ENCODE peak calls at places on chromosomes 1 and 21, in four cellular contexts. One of them, this sample, is unnamed.

GRCh38 chr1:58922302-58923089 is 138.6 kb upstream of the JUN start:
- DNase-seq in WTC11: no peak
- DNase-seq in CD8-positive, alpha-beta T cell: peak; percentile 17
- DNase-seq in MM.1S: peak; percentile 70
- DNase-seq in this sample: no peak

GRCh38 chr1:109307363-109308021 is 681 bp upstream of the MYBPHL start:
- DNase-seq in CD8-positive, alpha-beta T cell: no peak
- DNase-seq in WTC11: no peak
- DNase-seq in MM.1S: no peak
- DNase-seq in this sample: no peak

GRCh38 chr1:193069748-193070394 is 10.5 kb downstream of the RO60 start:
- DNase-seq in WTC11: peak; percentile 21
- DNase-seq in CD8-positive, alpha-beta T cell: no peak
- DNase-seq in MM.1S: peak; percentile 40
- DNase-seq in this sample: no peak

GRCh38 chr1:160177667-160178066 is 12.7 kb upstream of the CASQ1 start:
- DNase-seq in MM.1S: no peak
- DNase-seq in WTC11: no peak
- DNase-seq in CD8-positive, alpha-beta T cell: no peak
- DNase-seq in this sample: no peak

GRCh38 chr1:38175062-38175461 is 128.5 kb upstream of the POU3F1 start:
- DNase-seq in CD8-positive, alpha-beta T cell: no peak
- DNase-seq in MM.1S: no peak
- DNase-seq in WTC11: no peak
- DNase-seq in this sample: no peak

GRCh38 chr1:25198731-25199231 is 33.5 kb downstream of the SYF2 start:
- DNase-seq in WTC11: no peak
- DNase-seq in CD8-positive, alpha-beta T cell: no peak
- DNase-seq in MM.1S: no peak
- DNase-seq in this sample: no peak

GRCh38 chr1:145846191-145846590 is 761 bp downstream of the NUDT17 start:
- DNase-seq in MM.1S: peak; percentile 39
- DNase-seq in WTC11: peak; percentile 59
- DNase-seq in CD8-positive, alpha-beta T cell: peak; percentile 2
- DNase-seq in this sample: peak; percentile 43

GRCh38 chr1:244815600-244816099 is 19.8 kb upstream of the COX20 start:
- DNase-seq in WTC11: peak; percentile 58
- DNase-seq in MM.1S: no peak
- DNase-seq in CD8-positive, alpha-beta T cell: no peak
- DNase-seq in this sample: no peak

GRCh38 chr1:159939603-159940002 is 5.8 kb downstream of the IGSF9 start:
- DNase-seq in MM.1S: no peak
- DNase-seq in CD8-positive, alpha-beta T cell: no peak
- DNase-seq in WTC11: no peak
- DNase-seq in this sample: no peak

GRCh38 chr21:33402011-33402979 is 918 bp upstream of the IFNGR2 start:
- DNase-seq in WTC11: peak; percentile 56
- DNase-seq in MM.1S: no peak
- DNase-seq in CD8-positive, alpha-beta T cell: no peak
- DNase-seq in this sample: peak; percentile 25

GRCh38 chr1:188386161-188386560 is 1557.4 kb downstream of the PLA2G4A start:
- DNase-seq in CD8-positive, alpha-beta T cell: no peak
- DNase-seq in WTC11: no peak
- DNase-seq in MM.1S: no peak
- DNase-seq in this sample: no peak

GRCh38 chr1:13927736-13928135 is 227.7 kb downstream of the PRDM2 start:
- DNase-seq in WTC11: no peak
- DNase-seq in MM.1S: peak; percentile 19
- DNase-seq in CD8-positive, alpha-beta T cell: no peak
- DNase-seq in this sample: no peak

GRCh38 chr1:61284226-61284854 is 202.0 kb downstream of the NFIA start:
- DNase-seq in MM.1S: peak; percentile 61
- DNase-seq in WTC11: peak; percentile 53
- DNase-seq in CD8-positive, alpha-beta T cell: no peak
- DNase-seq in this sample: no peak

GRCh38 chr1:150764617-150765090 is 924 bp downstream of the CTSS start:
- DNase-seq in MM.1S: no peak
- DNase-seq in WTC11: no peak
- DNase-seq in CD8-positive, alpha-beta T cell: no peak
- DNase-seq in this sample: no peak

GRCh38 chr1:115184951-115185331 is 95.6 kb upstream of the TSPAN2 start:
- DNase-seq in MM.1S: no peak
- DNase-seq in WTC11: no peak
- DNase-seq in CD8-positive, alpha-beta T cell: no peak
- DNase-seq in this sample: no peak

GRCh38 chr1:113353581-113353980 is 36.7 kb upstream of the MAGI3 start:
- DNase-seq in MM.1S: no peak
- DNase-seq in CD8-positive, alpha-beta T cell: no peak
- DNase-seq in WTC11: no peak
- DNase-seq in this sample: no peak

GRCh38 chr1:3375256-3375655 is 79.2 kb upstream of the ARHGEF16 start:
- DNase-seq in CD8-positive, alpha-beta T cell: no peak
- DNase-seq in WTC11: no peak
- DNase-seq in MM.1S: no peak
- DNase-seq in this sample: no peak

GRCh38 chr1:9576903-9577302 is 11.8 kb upstream of the TMEM201 start:
- DNase-seq in WTC11: no peak
- DNase-seq in MM.1S: no peak
- DNase-seq in CD8-positive, alpha-beta T cell: no peak
- DNase-seq in this sample: no peak

GRCh38 chr1:241957692-241958494 is at the start of gene BECN2:
- DNase-seq in CD8-positive, alpha-beta T cell: no peak
- DNase-seq in WTC11: peak; percentile 13
- DNase-seq in MM.1S: no peak
- DNase-seq in this sample: no peak

GRCh38 chr21:43369124-43369523 is 57.8 kb downstream of the SIK1 start:
- DNase-seq in MM.1S: no peak
- DNase-seq in WTC11: no peak
- DNase-seq in CD8-positive, alpha-beta T cell: no peak
- DNase-seq in this sample: no peak

GRCh38 chr1:158752155-158752712 is 2.3 kb upstream of the OR6K6 start:
- DNase-seq in MM.1S: no peak
- DNase-seq in WTC11: no peak
- DNase-seq in CD8-positive, alpha-beta T cell: no peak
- DNase-seq in this sample: no peak

GRCh38 chr1:167430849-167431242 is 87.5 kb downstream of the CD247 start:
- DNase-seq in CD8-positive, alpha-beta T cell: no peak
- DNase-seq in WTC11: no peak
- DNase-seq in MM.1S: no peak
- DNase-seq in this sample: no peak

GRCh38 chr1:83530506-83530905 is 468.4 kb downstream of the TTLL7 start:
- DNase-seq in WTC11: no peak
- DNase-seq in CD8-positive, alpha-beta T cell: no peak
- DNase-seq in MM.1S: no peak
- DNase-seq in this sample: no peak

GRCh38 chr1:33358771-33359503 is 38.0 kb upstream of the A3GALT2 start:
- DNase-seq in WTC11: no peak
- DNase-seq in CD8-positive, alpha-beta T cell: no peak
- DNase-seq in MM.1S: no peak
- DNase-seq in this sample: no peak

GRCh38 chr1:174116042-174116441 is 43.3 kb upstream of the RABGAP1L start:
- DNase-seq in CD8-positive, alpha-beta T cell: no peak
- DNase-seq in MM.1S: no peak
- DNase-seq in WTC11: no peak
- DNase-seq in this sample: no peak

GRCh38 chr1:59549903-59550302 is 253.0 kb downstream of the FGGY start:
- DNase-seq in CD8-positive, alpha-beta T cell: no peak
- DNase-seq in WTC11: no peak
- DNase-seq in MM.1S: no peak
- DNase-seq in this sample: no peak

GRCh38 chr21:43879348-43880110 is 14.5 kb downstream of the AGPAT3 start:
- DNase-seq in CD8-positive, alpha-beta T cell: no peak
- DNase-seq in WTC11: no peak
- DNase-seq in MM.1S: no peak
- DNase-seq in this sample: no peak

GRCh38 chr21:35508389-35508888 is 459.3 kb upstream of the RUNX1 start:
- DNase-seq in WTC11: peak; percentile 39
- DNase-seq in CD8-positive, alpha-beta T cell: no peak
- DNase-seq in MM.1S: no peak
- DNase-seq in this sample: no peak
- TF ChIP-seq CTCF in WTC11: no peak
- TF ChIP-seq CTCF in CD8-positive, alpha-beta T cell: no peak
- TF ChIP-seq CTCF in MM.1S: no peak
- TF ChIP-seq CTCF in this sample: no peak

GRCh38 chr1:47725000-47725731 is 272.0 kb downstream of the TRABD2B start:
- DNase-seq in WTC11: peak; percentile 77
- DNase-seq in CD8-positive, alpha-beta T cell: no peak
- DNase-seq in MM.1S: no peak
- DNase-seq in this sample: peak; percentile 77
- TF ChIP-seq CTCF in WTC11: peak; percentile 10
- TF ChIP-seq CTCF in CD8-positive, alpha-beta T cell: no peak
- TF ChIP-seq CTCF in MM.1S: no peak
- TF ChIP-seq CTCF in this sample: peak; percentile 48

GRCh38 chr1:27522148-27522859 is 32.3 kb upstream of the WASF2 start:
- DNase-seq in WTC11: no peak
- DNase-seq in MM.1S: no peak
- DNase-seq in CD8-positive, alpha-beta T cell: peak; percentile 46
- DNase-seq in this sample: no peak

GRCh38 chr1:27523666-27524020 is 33.7 kb upstream of the WASF2 start:
- DNase-seq in MM.1S: no peak
- DNase-seq in WTC11: no peak
- DNase-seq in CD8-positive, alpha-beta T cell: no peak
- DNase-seq in this sample: no peak

GRCh38 chr1:27521336-27522147 is 31.6 kb upstream of the WASF2 start:
- DNase-seq in CD8-positive, alpha-beta T cell: peak; percentile 31
- DNase-seq in WTC11: no peak
- DNase-seq in MM.1S: no peak
- DNase-seq in this sample: no peak

GRCh38 chr1:27520651-27521050 is 30.7 kb upstream of the WASF2 start:
- DNase-seq in WTC11: no peak
- DNase-seq in CD8-positive, alpha-beta T cell: no peak
- DNase-seq in MM.1S: no peak
- DNase-seq in this sample: no peak

DNA sequence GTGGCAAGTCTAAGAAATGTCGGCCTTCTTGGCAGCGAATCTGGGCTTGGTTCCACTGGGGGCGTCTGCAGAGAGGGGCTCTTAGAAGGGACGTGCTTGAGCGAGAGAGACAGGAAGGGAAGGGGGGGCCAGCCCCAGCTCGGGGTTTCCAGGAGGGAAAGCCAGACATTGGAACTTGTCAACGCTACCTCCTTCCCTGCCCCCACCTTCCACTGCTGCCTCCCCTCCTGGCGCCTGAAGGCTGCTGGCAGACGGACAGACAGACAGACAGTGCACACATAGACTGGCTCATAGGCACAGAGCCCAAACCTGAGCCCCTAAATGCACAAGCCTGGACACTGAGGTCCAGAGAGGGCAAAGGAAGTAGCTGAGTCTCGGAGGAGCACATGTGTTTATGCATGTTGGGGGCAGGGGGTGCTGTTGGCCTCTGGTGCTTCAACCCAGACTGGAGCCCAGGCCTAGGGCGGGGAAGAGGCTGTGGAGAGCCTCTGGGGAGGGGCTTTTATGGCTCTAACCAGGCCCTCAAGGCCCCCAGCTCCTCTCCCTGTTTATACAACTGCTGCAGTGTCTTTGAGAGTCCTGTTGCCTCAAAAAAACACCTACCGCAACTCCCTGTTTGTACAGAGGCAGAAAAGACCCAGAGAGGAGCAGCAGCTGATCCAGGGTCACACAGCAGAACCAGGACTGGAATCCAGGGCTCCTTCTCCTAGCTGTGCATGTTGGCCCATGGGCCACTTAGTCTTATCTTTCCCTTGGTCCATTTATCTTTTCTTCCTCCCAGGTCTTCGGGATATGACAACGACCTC is 33.1 kb upstream of the WASF2 start:
- DNase-seq in CD8-positive, alpha-beta T cell: peak; percentile 28
- DNase-seq in MM.1S: no peak
- DNase-seq in WTC11: peak; percentile 58
- DNase-seq in this sample: peak; percentile 46
- TF ChIP-seq CTCF in CD8-positive, alpha-beta T cell: peak; percentile 34
- TF ChIP-seq CTCF in MM.1S: no peak
- TF ChIP-seq CTCF in WTC11: no peak
- TF ChIP-seq CTCF in this sample: no peak

DNA sequence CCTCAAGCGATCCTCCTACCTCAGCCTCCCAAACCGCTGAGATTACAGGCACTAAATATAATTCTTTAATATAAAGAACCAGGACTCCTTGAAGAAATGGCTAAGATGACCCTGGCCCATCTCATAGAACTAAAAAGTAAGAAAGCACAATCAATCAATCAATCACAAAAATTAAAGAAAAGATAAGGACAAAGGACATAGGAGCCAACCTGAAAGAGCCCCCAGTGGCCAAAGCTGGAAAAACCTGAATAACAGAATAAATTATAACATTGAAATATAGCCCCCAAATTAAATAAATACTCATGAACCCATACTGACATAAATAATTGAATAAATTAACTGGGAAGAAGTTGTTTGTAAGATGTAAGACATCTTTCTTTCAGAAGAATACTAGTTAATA is 8.9 kb downstream of the NUP210L start:
- DNase-seq in WTC11: no peak
- DNase-seq in CD8-positive, alpha-beta T cell: no peak
- DNase-seq in MM.1S: peak; percentile 31
- DNase-seq in this sample: no peak
- TF ChIP-seq CTCF in WTC11: peak; percentile 22
- TF ChIP-seq CTCF in CD8-positive, alpha-beta T cell: peak; percentile 42
- TF ChIP-seq CTCF in MM.1S: peak; percentile 54
- TF ChIP-seq CTCF in this sample: peak; percentile 24

GRCh38 chr1:31939484-31940329 is 1.5 kb upstream of the PTP4A2 start:
- DNase-seq in CD8-positive, alpha-beta T cell: peak; percentile 61
- DNase-seq in MM.1S: peak; percentile 67
- DNase-seq in WTC11: no peak
- DNase-seq in this sample: peak; percentile 56
- TF ChIP-seq CTCF in CD8-positive, alpha-beta T cell: peak; percentile 5
- TF ChIP-seq CTCF in MM.1S: peak; percentile 52
- TF ChIP-seq CTCF in WTC11: no peak
- TF ChIP-seq CTCF in this sample: peak; percentile 33

DNA sequence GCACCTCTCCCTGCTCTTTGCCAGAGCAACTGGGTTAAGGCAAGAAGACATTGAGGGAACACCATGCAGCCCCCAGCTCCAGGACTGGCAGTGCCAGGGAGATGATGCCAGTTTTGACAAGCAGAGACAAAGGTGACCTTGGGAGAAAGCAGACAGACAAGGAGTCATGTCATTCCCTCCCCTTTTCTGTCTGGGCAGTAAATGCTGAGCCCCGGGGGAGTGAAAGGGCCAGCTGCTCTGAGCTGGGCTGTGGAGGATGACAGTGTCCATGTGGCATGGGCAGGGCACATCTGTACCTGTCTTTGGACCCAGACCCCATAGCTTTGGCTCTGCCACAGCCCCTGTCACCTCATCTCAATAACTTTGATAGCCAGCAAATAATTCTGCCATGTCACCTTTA is 24.2 kb downstream of the PLEKHA6 start:
- DNase-seq in CD8-positive, alpha-beta T cell: no peak
- DNase-seq in MM.1S: no peak
- DNase-seq in WTC11: no peak
- DNase-seq in this sample: no peak
- TF ChIP-seq CTCF in CD8-positive, alpha-beta T cell: no peak
- TF ChIP-seq CTCF in MM.1S: no peak
- TF ChIP-seq CTCF in WTC11: no peak
- TF ChIP-seq CTCF in this sample: no peak

GRCh38 chr21:31348188-31348587 is 4.1 kb upstream of the TIAM1 start:
- DNase-seq in MM.1S: no peak
- DNase-seq in WTC11: no peak
- DNase-seq in CD8-positive, alpha-beta T cell: no peak
- DNase-seq in this sample: no peak
- TF ChIP-seq CTCF in MM.1S: no peak
- TF ChIP-seq CTCF in WTC11: no peak
- TF ChIP-seq CTCF in CD8-positive, alpha-beta T cell: no peak
- TF ChIP-seq CTCF in this sample: no peak

This sample was measured in nephron progenitor cell.